ENCODE peak calls at places on chromosomes 2 and 18, in four cellular contexts. U is T follicular helper cell, Q is RKO, K is NCI-H1105. J is an unnamed sample.
A peak's percentile ranks its signal among the peaks of the same experiment; 100 is the strongest.

GRCh38 chr2:160431441-160431840 is 62.2 kb downstream of the RBMS1 start:
- DNase-seq in U (no peak), K (no peak), Q (no peak), J (no peak)

GRCh38 chr2:98815795-98816194 is 84.9 kb upstream of the MGAT4A start:
- DNase-seq in U (no peak), K (no peak), Q (no peak), J (no peak)

GRCh38 chr2:46385786-46386577 is 88.8 kb downstream of the EPAS1 start:
- DNase-seq in Q (no peak), U (no peak), K (no peak), J (no peak)

GRCh38 chr2:109396338-109397180 is 217.2 kb downstream of the SEPTIN10 start:
- DNase-seq in Q (peak; percentile 15), U (no peak), K (no peak), J (no peak)

GRCh38 chr2:120989911-120990441 is 254.3 kb downstream of the GLI2 start:
- DNase-seq in K (no peak), U (no peak), Q (no peak), J (no peak)

GRCh38 chr2:121038031-121038430 is 247.0 kb downstream of the TFCP2L1 start:
- DNase-seq in U (no peak), K (no peak), Q (no peak), J (no peak)

GRCh38 chr2:158189526-158189925 is 87.8 kb downstream of the UPP2 start:
- DNase-seq in Q (no peak), K (no peak), U (no peak), J (no peak)

GRCh38 chr2:68185541-68186164 is 28.0 kb downstream of the PNO1 start:
- DNase-seq in Q (peak; percentile 68), K (peak; percentile 4), U (peak; percentile 30), J (peak; percentile 3)

GRCh38 chr2:58206785-58207184 is 34.3 kb downstream of the FANCL start:
- DNase-seq in K (no peak), U (no peak), Q (no peak), J (no peak)

GRCh38 chr2:159356053-159356554 is 69.6 kb upstream of the WDSUB1 start:
- DNase-seq in K (no peak), U (no peak), Q (no peak), J (no peak)

GRCh38 chr2:30958571-30959220 is 151.4 kb upstream of the CAPN13 start:
- DNase-seq in K (no peak), U (no peak), Q (no peak), J (no peak)

GRCh38 chr2:85588218-85589044 is 4.2 kb downstream of the VAMP5 start:
- DNase-seq in Q (no peak), K (no peak), U (no peak), J (no peak)

GRCh38 chr2:39851691-39852110 is 72.6 kb upstream of the THUMPD2 start:
- DNase-seq in U (no peak), K (no peak), Q (no peak), J (peak; percentile 56)

GRCh38 chr2:8684421-8684884 is 2.6 kb downstream of the ID2 start:
- DNase-seq in Q (no peak), U (no peak), K (peak; percentile 68), J (no peak)

GRCh38 chr2:98463551-98463971 is 18.9 kb downstream of the INPP4A start:
- DNase-seq in K (no peak), U (no peak), Q (no peak), J (peak; percentile 50)

GRCh38 chr2:204108301-204108700 is 171.7 kb downstream of the ICOS start:
- DNase-seq in U (peak; percentile 20), Q (peak; percentile 4), K (peak; percentile 40), J (peak; percentile 51)

GRCh38 chr18:80196528-80197320 is 50.6 kb downstream of the PARD6G start:
- DNase-seq in Q (no peak), U (no peak), K (no peak), J (no peak)

GRCh38 chr2:222034058-222034457 is 264.7 kb downstream of the PAX3 start:
- DNase-seq in Q (no peak), K (no peak), U (no peak), J (no peak)

GRCh38 chr2:62996534-62997186 is 54.0 kb upstream of the OTX1 start:
- DNase-seq in K (no peak), Q (no peak), U (no peak), J (no peak)

GRCh38 chr2:36403675-36404230 is 48.2 kb downstream of the CRIM1 start:
- DNase-seq in Q (peak; percentile 83), U (no peak), K (no peak), J (no peak)

GRCh38 chr2:176490061-176490861 is 221.0 kb downstream of the MTX2 start:
- DNase-seq in K (no peak), U (no peak), Q (no peak), J (no peak)

GRCh38 chr18:35661483-35662146 is 80.1 kb downstream of the GALNT1 start:
- DNase-seq in K (peak; percentile 18), Q (peak; percentile 8), U (no peak), J (no peak)

GRCh38 chr2:19675856-19676460 is 225.8 kb downstream of the TTC32 start:
- DNase-seq in K (no peak), U (no peak), Q (no peak), J (no peak)

GRCh38 chr2:190718652-190719526 is 70.0 kb downstream of the NAB1 start:
- DNase-seq in Q (peak; percentile 78), K (no peak), U (no peak), J (peak; percentile 8)

GRCh38 chr18:44592639-44593038 is 88.0 kb upstream of the SETBP1 start:
- DNase-seq in K (no peak), U (no peak), Q (no peak), J (no peak)

GRCh38 chr2:235300368-235301201 is 193.3 kb upstream of the AGAP1 start:
- DNase-seq in U (no peak), K (peak; percentile 75), Q (no peak), J (peak; percentile 32)

GRCh38 chr2:210620456-210620855 is 64.1 kb downstream of the CPS1 start:
- DNase-seq in Q (no peak), U (no peak), K (no peak), J (no peak)

GRCh38 chr2:73970850-73971471 is 13.7 kb upstream of the TET3 start:
- DNase-seq in Q (no peak), U (no peak), K (no peak), J (no peak)

GRCh38 chr2:210584834-210585233 is 28.4 kb downstream of the CPS1 start:
- DNase-seq in K (no peak), Q (peak; percentile 2), U (no peak), J (no peak)

GRCh38 chr2:6917071-6917760 is at the start of gene RNF144A:
- DNase-seq in K (peak; percentile 41), U (peak; percentile 64), Q (peak; percentile 58), J (peak; percentile 71)

GRCh38 chr18:79510731-79511141 is 115.0 kb downstream of the NFATC1 start:
- DNase-seq in Q (no peak), K (no peak), U (no peak), J (no peak)

J was measured in NCI-H2081.